ENCODE peak calls at places on chromosomes 5 and 9, in five cellular contexts. R is HuH-7, W is HS-5, A is NCI-H446, P is AG08395. E is an unnamed sample.

GRCh38 chr9:4174781-4175180 is 125.1 kb downstream of the GLIS3 start:
- DNase-seq in R (no peak), W (no peak), A (no peak), P (no peak), E (no peak)

GRCh38 chr5:141916522-141916921 is 7.1 kb upstream of the DELE1 start:
- DNase-seq in R (no peak), W (no peak), A (no peak), P (no peak), E (no peak)

GRCh38 chr9:6598249-6598725 is 47.2 kb downstream of the GLDC start:
- DNase-seq in R (no peak), W (no peak), A (no peak), P (no peak), E (no peak)

GRCh38 chr9:128033609-128034008 is 33.5 kb downstream of the NAIF1 start:
- DNase-seq in R (no peak), W (no peak), A (no peak), P (no peak), E (no peak)

GRCh38 chr9:35618854-35619799 is 914 bp upstream of the CD72 start:
- DNase-seq in R (no peak), W (no peak), A (no peak), P (no peak), E (no peak)

GRCh38 chr5:176628406-176629228 is 1.7 kb downstream of the SNCB start:
- DNase-seq in R (no peak), W (no peak), A (no peak), P (no peak), E (no peak)

GRCh38 chr5:76401801-76402250 is 1.3 kb upstream of the IQGAP2 start:
- DNase-seq in R (no peak), W (no peak), A (no peak), P (no peak), E (no peak)

GRCh38 chr9:19201899-19202891 is 28.3 kb upstream of the DENND4C start:
- DNase-seq in R (peak; percentile 55), W (no peak), A (no peak), P (no peak), E (peak; percentile 60)

GRCh38 chr9:33220681-33221567 is 19.0 kb upstream of the SPINK4 start:
- DNase-seq in R (no peak), W (no peak), A (no peak), P (no peak), E (no peak)

GRCh38 chr5:65157906-65158603 is 323.7 kb downstream of the ADAMTS6 start:
- DNase-seq in R (no peak), W (no peak), A (no peak), P (no peak), E (peak; percentile 30)

GRCh38 chr5:108216890-108217289 is 165.0 kb downstream of the FBXL17 start:
- DNase-seq in R (no peak), W (no peak), A (no peak), P (no peak), E (no peak)

GRCh38 chr5:141771031-141771430 is 89.0 kb upstream of the ARAP3 start:
- DNase-seq in R (no peak), W (no peak), A (no peak), P (no peak), E (no peak)

GRCh38 chr5:94243612-94244011 is 374.8 kb downstream of the KIAA0825 start:
- DNase-seq in R (no peak), W (no peak), A (no peak), P (peak; percentile 55), E (no peak)

GRCh38 chr9:131433302-131433854 is 39.5 kb downstream of the PRRC2B start:
- DNase-seq in R (no peak), W (no peak), A (no peak), P (no peak), E (no peak)

GRCh38 chr5:74241751-74242140 is 398.8 kb downstream of the ENC1 start:
- DNase-seq in R (no peak), W (no peak), A (no peak), P (no peak), E (no peak)

GRCh38 chr9:79013715-79014610 is 557.8 kb upstream of the TLE4 start:
- DNase-seq in R (no peak), W (no peak), A (no peak), P (peak; percentile 51), E (no peak)

GRCh38 chr5:150174285-150174684 is 7.7 kb downstream of the CDX1 start:
- DNase-seq in R (no peak), W (no peak), A (no peak), P (no peak), E (no peak)

GRCh38 chr5:10310073-10310779 is 2.5 kb upstream of the CMBL start:
- DNase-seq in R (no peak), W (peak; percentile 22), A (no peak), P (no peak), E (peak; percentile 73)

GRCh38 chr9:61674465-61674864 is 484.6 kb downstream of the SPATA31A7 start:
- DNase-seq in R (no peak), W (no peak), A (no peak), P (no peak), E (no peak)

GRCh38 chr5:32708949-32709348 is 2.2 kb upstream of the NPR3 start:
- DNase-seq in R (no peak), W (no peak), A (no peak), P (no peak), E (no peak)

GRCh38 chr5:153780876-153781275 is 257.8 kb downstream of the FAM114A2 start:
- DNase-seq in R (no peak), W (no peak), A (no peak), P (no peak), E (no peak)

GRCh38 chr5:73418244-73418691 is 30.3 kb downstream of the FOXD1 start:
- DNase-seq in R (no peak), W (no peak), A (peak; percentile 55), P (no peak), E (no peak)

E was measured in left colon.